ENCODE peak calls at places on chromosomes 7 and 10, in eight cellular contexts. One of them, this sample, is unnamed.
A peak's percentile ranks its signal among the peaks of the same experiment; 100 is the strongest.

GRCh38 chr7:76047305-76047810 is 442 bp downstream of the STYXL1 start:
- DNase-seq in iPS-NIHi11: peak; percentile 27
- DNase-seq in HS-5: no peak
- DNase-seq in WTC11: no peak
- DNase-seq in RPMI7951: no peak
- DNase-seq in stimulated activated CD8-positive, alpha-beta memory T cell treated with anti-CD3 and anti-CD28 coated beads, Interleukin-15, amount 100 ng/mL, for 24 hours: no peak
- DNase-seq in HTR-8/SVneo: no peak
- DNase-seq in heart right ventricle: no peak
- DNase-seq in this sample: no peak

GRCh38 chr10:93063217-93063976 is 2.8 kb downstream of the CYP26C1 start:
- DNase-seq in stimulated activated CD8-positive, alpha-beta memory T cell treated with anti-CD3 and anti-CD28 coated beads, Interleukin-15, amount 100 ng/mL, for 24 hours: no peak
- DNase-seq in WTC11: no peak
- DNase-seq in heart right ventricle: no peak
- DNase-seq in HTR-8/SVneo: no peak
- DNase-seq in iPS-NIHi11: no peak
- DNase-seq in RPMI7951: no peak
- DNase-seq in HS-5: no peak
- DNase-seq in this sample: no peak

GRCh38 chr7:50632561-50633413 is 67.6 kb upstream of the DDC start:
- DNase-seq in HTR-8/SVneo: no peak
- DNase-seq in RPMI7951: peak; percentile 54
- DNase-seq in stimulated activated CD8-positive, alpha-beta memory T cell treated with anti-CD3 and anti-CD28 coated beads, Interleukin-15, amount 100 ng/mL, for 24 hours: no peak
- DNase-seq in WTC11: peak; percentile 67
- DNase-seq in iPS-NIHi11: peak; percentile 66
- DNase-seq in HS-5: no peak
- DNase-seq in heart right ventricle: no peak
- DNase-seq in this sample: peak; percentile 42

GRCh38 chr7:136853654-136854053 is 14.8 kb upstream of the CHRM2 start:
- DNase-seq in stimulated activated CD8-positive, alpha-beta memory T cell treated with anti-CD3 and anti-CD28 coated beads, Interleukin-15, amount 100 ng/mL, for 24 hours: no peak
- DNase-seq in WTC11: no peak
- DNase-seq in HS-5: no peak
- DNase-seq in RPMI7951: no peak
- DNase-seq in heart right ventricle: no peak
- DNase-seq in HTR-8/SVneo: no peak
- DNase-seq in iPS-NIHi11: no peak
- DNase-seq in this sample: no peak

GRCh38 chr10:43220971-43221418 is 45.9 kb downstream of the RASGEF1A start:
- DNase-seq in HS-5: no peak
- DNase-seq in RPMI7951: no peak
- DNase-seq in WTC11: peak; percentile 8
- DNase-seq in iPS-NIHi11: no peak
- DNase-seq in heart right ventricle: no peak
- DNase-seq in stimulated activated CD8-positive, alpha-beta memory T cell treated with anti-CD3 and anti-CD28 coated beads, Interleukin-15, amount 100 ng/mL, for 24 hours: no peak
- DNase-seq in HTR-8/SVneo: no peak
- DNase-seq in this sample: no peak

GRCh38 chr10:107442035-107442505 is 277.6 kb upstream of the SORCS1 start:
- DNase-seq in iPS-NIHi11: no peak
- DNase-seq in heart right ventricle: no peak
- DNase-seq in WTC11: no peak
- DNase-seq in HS-5: peak; percentile 19
- DNase-seq in RPMI7951: peak; percentile 66
- DNase-seq in HTR-8/SVneo: no peak
- DNase-seq in stimulated activated CD8-positive, alpha-beta memory T cell treated with anti-CD3 and anti-CD28 coated beads, Interleukin-15, amount 100 ng/mL, for 24 hours: no peak
- DNase-seq in this sample: no peak

GRCh38 chr7:95375591-95376294 is 20.4 kb downstream of the PON3 start:
- DNase-seq in stimulated activated CD8-positive, alpha-beta memory T cell treated with anti-CD3 and anti-CD28 coated beads, Interleukin-15, amount 100 ng/mL, for 24 hours: no peak
- DNase-seq in WTC11: no peak
- DNase-seq in iPS-NIHi11: no peak
- DNase-seq in heart right ventricle: no peak
- DNase-seq in HS-5: no peak
- DNase-seq in RPMI7951: no peak
- DNase-seq in HTR-8/SVneo: no peak
- DNase-seq in this sample: no peak

GRCh38 chr10:27620425-27621397 is 116.6 kb downstream of the RAB18 start:
- DNase-seq in HS-5: no peak
- DNase-seq in iPS-NIHi11: peak; percentile 31
- DNase-seq in stimulated activated CD8-positive, alpha-beta memory T cell treated with anti-CD3 and anti-CD28 coated beads, Interleukin-15, amount 100 ng/mL, for 24 hours: no peak
- DNase-seq in heart right ventricle: no peak
- DNase-seq in RPMI7951: no peak
- DNase-seq in HTR-8/SVneo: no peak
- DNase-seq in WTC11: no peak
- DNase-seq in this sample: no peak

GRCh38 chr10:82313401-82313800 is 438.4 kb downstream of the NRG3 start:
- DNase-seq in WTC11: no peak
- DNase-seq in heart right ventricle: no peak
- DNase-seq in iPS-NIHi11: no peak
- DNase-seq in HTR-8/SVneo: no peak
- DNase-seq in stimulated activated CD8-positive, alpha-beta memory T cell treated with anti-CD3 and anti-CD28 coated beads, Interleukin-15, amount 100 ng/mL, for 24 hours: no peak
- DNase-seq in HS-5: no peak
- DNase-seq in RPMI7951: no peak
- DNase-seq in this sample: no peak

GRCh38 chr7:42350801-42351200 is 113.8 kb upstream of the GLI3 start:
- DNase-seq in HTR-8/SVneo: no peak
- DNase-seq in HS-5: no peak
- DNase-seq in WTC11: no peak
- DNase-seq in iPS-NIHi11: no peak
- DNase-seq in stimulated activated CD8-positive, alpha-beta memory T cell treated with anti-CD3 and anti-CD28 coated beads, Interleukin-15, amount 100 ng/mL, for 24 hours: no peak
- DNase-seq in RPMI7951: peak; percentile 16
- DNase-seq in heart right ventricle: no peak
- DNase-seq in this sample: no peak

GRCh38 chr10:61869772-61870520 is 31.6 kb upstream of the ARID5B start:
- DNase-seq in HTR-8/SVneo: peak; percentile 33
- DNase-seq in HS-5: no peak
- DNase-seq in RPMI7951: peak; percentile 53
- DNase-seq in iPS-NIHi11: no peak
- DNase-seq in stimulated activated CD8-positive, alpha-beta memory T cell treated with anti-CD3 and anti-CD28 coated beads, Interleukin-15, amount 100 ng/mL, for 24 hours: no peak
- DNase-seq in heart right ventricle: no peak
- DNase-seq in WTC11: no peak
- DNase-seq in this sample: no peak

GRCh38 chr10:132592790-132593788 is 55.5 kb downstream of the INPP5A start:
- DNase-seq in HTR-8/SVneo: no peak
- DNase-seq in stimulated activated CD8-positive, alpha-beta memory T cell treated with anti-CD3 and anti-CD28 coated beads, Interleukin-15, amount 100 ng/mL, for 24 hours: no peak
- DNase-seq in heart right ventricle: no peak
- DNase-seq in iPS-NIHi11: no peak
- DNase-seq in WTC11: peak; percentile 1
- DNase-seq in RPMI7951: no peak
- DNase-seq in HS-5: no peak
- DNase-seq in this sample: no peak

GRCh38 chr10:32318476-32318896 is 28.5 kb downstream of the EPC1 start:
- DNase-seq in HTR-8/SVneo: no peak
- DNase-seq in HS-5: no peak
- DNase-seq in iPS-NIHi11: no peak
- DNase-seq in RPMI7951: no peak
- DNase-seq in heart right ventricle: peak; percentile 11
- DNase-seq in stimulated activated CD8-positive, alpha-beta memory T cell treated with anti-CD3 and anti-CD28 coated beads, Interleukin-15, amount 100 ng/mL, for 24 hours: no peak
- DNase-seq in WTC11: no peak
- DNase-seq in this sample: no peak

GRCh38 chr7:121798076-121798475 is 74.9 kb upstream of the PTPRZ1 start:
- DNase-seq in HTR-8/SVneo: no peak
- DNase-seq in iPS-NIHi11: no peak
- DNase-seq in HS-5: no peak
- DNase-seq in stimulated activated CD8-positive, alpha-beta memory T cell treated with anti-CD3 and anti-CD28 coated beads, Interleukin-15, amount 100 ng/mL, for 24 hours: no peak
- DNase-seq in heart right ventricle: no peak
- DNase-seq in RPMI7951: peak; percentile 14
- DNase-seq in WTC11: no peak
- DNase-seq in this sample: no peak

GRCh38 chr7:157409753-157410727 is 73.2 kb downstream of the DNAJB6 start:
- DNase-seq in RPMI7951: no peak
- DNase-seq in WTC11: no peak
- DNase-seq in HTR-8/SVneo: no peak
- DNase-seq in stimulated activated CD8-positive, alpha-beta memory T cell treated with anti-CD3 and anti-CD28 coated beads, Interleukin-15, amount 100 ng/mL, for 24 hours: no peak
- DNase-seq in HS-5: no peak
- DNase-seq in heart right ventricle: no peak
- DNase-seq in iPS-NIHi11: peak; percentile 9
- DNase-seq in this sample: no peak

GRCh38 chr10:99534939-99535763 is 2.4 kb downstream of the NKX2-3 start:
- DNase-seq in HS-5: no peak
- DNase-seq in heart right ventricle: no peak
- DNase-seq in iPS-NIHi11: peak; percentile 48
- DNase-seq in WTC11: peak; percentile 54
- DNase-seq in HTR-8/SVneo: no peak
- DNase-seq in RPMI7951: peak; percentile 44
- DNase-seq in stimulated activated CD8-positive, alpha-beta memory T cell treated with anti-CD3 and anti-CD28 coated beads, Interleukin-15, amount 100 ng/mL, for 24 hours: no peak
- DNase-seq in this sample: no peak

GRCh38 chr10:71735709-71736569 is 16.4 kb upstream of the C10orf105 start:
- DNase-seq in WTC11: no peak
- DNase-seq in HTR-8/SVneo: no peak
- DNase-seq in iPS-NIHi11: peak; percentile 66
- DNase-seq in heart right ventricle: no peak
- DNase-seq in RPMI7951: no peak
- DNase-seq in HS-5: no peak
- DNase-seq in stimulated activated CD8-positive, alpha-beta memory T cell treated with anti-CD3 and anti-CD28 coated beads, Interleukin-15, amount 100 ng/mL, for 24 hours: no peak
- DNase-seq in this sample: peak; percentile 49

GRCh38 chr10:46028584-46029570 is 1.5 kb downstream of the NCOA4 start:
- DNase-seq in HS-5: peak; percentile 39
- DNase-seq in heart right ventricle: peak; percentile 16
- DNase-seq in HTR-8/SVneo: peak; percentile 62
- DNase-seq in iPS-NIHi11: peak; percentile 44
- DNase-seq in WTC11: no peak
- DNase-seq in RPMI7951: peak; percentile 60
- DNase-seq in stimulated activated CD8-positive, alpha-beta memory T cell treated with anti-CD3 and anti-CD28 coated beads, Interleukin-15, amount 100 ng/mL, for 24 hours: no peak
- DNase-seq in this sample: no peak

GRCh38 chr7:100171087-100171681 is 2.8 kb upstream of the GAL3ST4 start:
- DNase-seq in HTR-8/SVneo: no peak
- DNase-seq in heart right ventricle: no peak
- DNase-seq in WTC11: peak; percentile 80
- DNase-seq in iPS-NIHi11: peak; percentile 79
- DNase-seq in HS-5: no peak
- DNase-seq in RPMI7951: no peak
- DNase-seq in stimulated activated CD8-positive, alpha-beta memory T cell treated with anti-CD3 and anti-CD28 coated beads, Interleukin-15, amount 100 ng/mL, for 24 hours: no peak
- DNase-seq in this sample: no peak

GRCh38 chr10:14732146-14732545 is 42.6 kb downstream of the FAM107B start:
- DNase-seq in HTR-8/SVneo: no peak
- DNase-seq in HS-5: no peak
- DNase-seq in WTC11: no peak
- DNase-seq in RPMI7951: no peak
- DNase-seq in iPS-NIHi11: no peak
- DNase-seq in heart right ventricle: no peak
- DNase-seq in stimulated activated CD8-positive, alpha-beta memory T cell treated with anti-CD3 and anti-CD28 coated beads, Interleukin-15, amount 100 ng/mL, for 24 hours: no peak
- DNase-seq in this sample: no peak

GRCh38 chr10:66627156-66627555 is 298.7 kb upstream of the LRRTM3 start:
- DNase-seq in RPMI7951: peak; percentile 1
- DNase-seq in stimulated activated CD8-positive, alpha-beta memory T cell treated with anti-CD3 and anti-CD28 coated beads, Interleukin-15, amount 100 ng/mL, for 24 hours: no peak
- DNase-seq in WTC11: peak; percentile 16
- DNase-seq in heart right ventricle: no peak
- DNase-seq in iPS-NIHi11: peak; percentile 71
- DNase-seq in HS-5: no peak
- DNase-seq in HTR-8/SVneo: peak; percentile 5
- DNase-seq in this sample: no peak

GRCh38 chr7:51459809-51460208 is 143.2 kb upstream of the COBL start:
- DNase-seq in WTC11: peak; percentile 42
- DNase-seq in RPMI7951: no peak
- DNase-seq in iPS-NIHi11: peak; percentile 44
- DNase-seq in HTR-8/SVneo: no peak
- DNase-seq in stimulated activated CD8-positive, alpha-beta memory T cell treated with anti-CD3 and anti-CD28 coated beads, Interleukin-15, amount 100 ng/mL, for 24 hours: no peak
- DNase-seq in heart right ventricle: no peak
- DNase-seq in HS-5: no peak
- DNase-seq in this sample: no peak

GRCh38 chr10:100968839-100969174 is 497 bp upstream of the SEMA4G start:
- DNase-seq in iPS-NIHi11: no peak
- DNase-seq in heart right ventricle: no peak
- DNase-seq in stimulated activated CD8-positive, alpha-beta memory T cell treated with anti-CD3 and anti-CD28 coated beads, Interleukin-15, amount 100 ng/mL, for 24 hours: no peak
- DNase-seq in RPMI7951: no peak
- DNase-seq in WTC11: no peak
- DNase-seq in HS-5: no peak
- DNase-seq in HTR-8/SVneo: no peak
- DNase-seq in this sample: no peak

GRCh38 chr7:49791089-49791741 is 17.8 kb downstream of the VWC2 start:
- DNase-seq in WTC11: peak; percentile 48
- DNase-seq in HTR-8/SVneo: no peak
- DNase-seq in stimulated activated CD8-positive, alpha-beta memory T cell treated with anti-CD3 and anti-CD28 coated beads, Interleukin-15, amount 100 ng/mL, for 24 hours: no peak
- DNase-seq in heart right ventricle: peak; percentile 33
- DNase-seq in HS-5: no peak
- DNase-seq in iPS-NIHi11: peak; percentile 55
- DNase-seq in RPMI7951: peak; percentile 7
- DNase-seq in this sample: no peak

GRCh38 chr10:114584419-114584818 is 73.7 kb downstream of the ABLIM1 start:
- DNase-seq in WTC11: no peak
- DNase-seq in HTR-8/SVneo: no peak
- DNase-seq in heart right ventricle: no peak
- DNase-seq in RPMI7951: no peak
- DNase-seq in stimulated activated CD8-positive, alpha-beta memory T cell treated with anti-CD3 and anti-CD28 coated beads, Interleukin-15, amount 100 ng/mL, for 24 hours: no peak
- DNase-seq in HS-5: no peak
- DNase-seq in iPS-NIHi11: no peak
- DNase-seq in this sample: no peak

GRCh38 chr10:73625004-73625883 is 16.0 kb downstream of the MYOZ1 start:
- DNase-seq in RPMI7951: peak; percentile 24
- DNase-seq in heart right ventricle: no peak
- DNase-seq in HS-5: no peak
- DNase-seq in WTC11: peak; percentile 63
- DNase-seq in stimulated activated CD8-positive, alpha-beta memory T cell treated with anti-CD3 and anti-CD28 coated beads, Interleukin-15, amount 100 ng/mL, for 24 hours: no peak
- DNase-seq in HTR-8/SVneo: peak; percentile 42
- DNase-seq in iPS-NIHi11: peak; percentile 74
- DNase-seq in this sample: no peak